ENCODE peak calls at places on chromosomes 7 and 10, in five cellular contexts. X, O, F, K and B are unnamed samples.
A peak's percentile ranks its signal among the peaks of the same experiment; 100 is the strongest.

GRCh38 chr7:48089415-48089975 is 430 bp downstream of the UPP1 start:
- DNase-seq in X (no peak), O (no peak), F (no peak), K (no peak), B (no peak)

GRCh38 chr10:125060486-125060850 is 99.9 kb downstream of the CTBP2 start:
- DNase-seq in X (no peak), O (no peak), F (no peak), K (no peak), B (no peak)

GRCh38 chr7:18901351-18901750 is 216.1 kb downstream of the TWIST1 start:
- DNase-seq in X (no peak), O (no peak), F (no peak), K (no peak), B (no peak)

GRCh38 chr10:125225051-125225450 is 64.7 kb upstream of the CTBP2 start:
- DNase-seq in X (no peak), O (no peak), F (no peak), K (no peak), B (no peak)

GRCh38 chr7:5248201-5248885 is 34.4 kb upstream of the SLC29A4 start:
- DNase-seq in X (no peak), O (peak; percentile 78), F (no peak), K (no peak), B (no peak)

GRCh38 chr7:153457796-153458195 is 594.4 kb upstream of the DPP6 start:
- DNase-seq in X (no peak), O (peak; percentile 19), F (no peak), K (no peak), B (no peak)

GRCh38 chr7:155804431-155804831 is 7.8 kb downstream of the SHH start:
- DNase-seq in X (no peak), O (no peak), F (no peak), K (no peak), B (no peak)

GRCh38 chr7:29815181-29816105 is 9.1 kb downstream of the WIPF3 start:
- DNase-seq in X (no peak), O (no peak), F (no peak), K (no peak), B (no peak)

GRCh38 chr7:45255187-45255586 is 97.6 kb downstream of the RAMP3 start:
- DNase-seq in X (no peak), O (no peak), F (no peak), K (no peak), B (no peak)

GRCh38 chr7:32515890-32516550 is 20.7 kb downstream of the AVL9 start:
- DNase-seq in X (no peak), O (no peak), F (no peak), K (no peak), B (no peak)

GRCh38 chr7:149753370-149754233 is 19.8 kb downstream of the ZNF467 start:
- DNase-seq in X (no peak), O (no peak), F (no peak), K (no peak), B (no peak)